ENCODE peak calls at places on chromosomes 7 and 10, in eight cellular contexts. Z is uterus, A is colonic mucosa, L is NCI-H1105 treated with DMSO at 0.1 percent for 48 hours, F is cerebellar cortex, O is ovary, W is NCI-H82, V is AG08395. J is an unnamed sample.

GRCh38 chr7:73899731-73900142 is 38.8 kb downstream of the TMEM270 start:
- DNase-seq in Z (peak), A (peak), L (no peak), F (no peak), O (no peak), W (no peak), V (peak), J (peak)

GRCh38 chr10:546971-547590 is 142.4 kb downstream of the DIP2C start:
- DNase-seq in Z (no peak), A (no peak), L (no peak), F (no peak), O (no peak), W (no peak), V (no peak), J (no peak)

GRCh38 chr7:18407385-18407784 is 88.2 kb upstream of the HDAC9 start:
- DNase-seq in Z (no peak), A (no peak), L (no peak), F (no peak), O (no peak), W (no peak), V (no peak), J (no peak)

GRCh38 chr7:36036590-36036989 is 116.5 kb upstream of the EEPD1 start:
- DNase-seq in Z (no peak), A (no peak), L (no peak), F (no peak), O (no peak), W (no peak), V (no peak), J (no peak)

GRCh38 chr7:27586825-27587224 is 75.9 kb downstream of the HIBADH start:
- DNase-seq in Z (no peak), A (peak), L (peak), F (no peak), O (no peak), W (peak), V (peak), J (no peak)

GRCh38 chr7:41911792-41912191 is 208.9 kb upstream of the INHBA start:
- DNase-seq in Z (no peak), A (no peak), L (no peak), F (no peak), O (no peak), W (no peak), V (peak), J (no peak)

GRCh38 chr7:20260219-20260618 is 43.0 kb upstream of the MACC1 start:
- DNase-seq in Z (no peak), A (no peak), L (no peak), F (peak), O (no peak), W (no peak), V (peak), J (no peak)

GRCh38 chr7:7212612-7213011 is 30.3 kb downstream of the C1GALT1 start:
- DNase-seq in Z (no peak), A (no peak), L (no peak), F (no peak), O (no peak), W (no peak), V (no peak), J (no peak)

GRCh38 chr7:114787556-114787955 is 134.3 kb upstream of the MDFIC start:
- DNase-seq in Z (no peak), A (no peak), L (no peak), F (no peak), O (no peak), W (no peak), V (no peak), J (no peak)

GRCh38 chr7:26198133-26198780 is 2.3 kb downstream of the HNRNPA2B1 start:
- DNase-seq in Z (no peak), A (peak), L (peak), F (no peak), O (no peak), W (no peak), V (no peak), J (no peak)

GRCh38 chr7:44217133-44217714 is 16.4 kb downstream of the YKT6 start:
- DNase-seq in Z (no peak), A (no peak), L (no peak), F (no peak), O (no peak), W (no peak), V (no peak), J (no peak)

GRCh38 chr10:71116426-71116825 is 95.9 kb upstream of the UNC5B start:
- DNase-seq in Z (no peak), A (no peak), L (no peak), F (no peak), O (no peak), W (no peak), V (no peak), J (no peak)

GRCh38 chr10:5943536-5943935 is 33.8 kb downstream of the IL15RA start:
- DNase-seq in Z (peak), A (no peak), L (peak), F (no peak), O (peak), W (no peak), V (peak), J (no peak)

GRCh38 chr10:52004342-52004949 is 305.1 kb upstream of the CSTF2T start:
- DNase-seq in Z (no peak), A (no peak), L (no peak), F (peak), O (no peak), W (peak), V (peak), J (no peak)

GRCh38 chr7:113404245-113404644 is 285.9 kb upstream of the SMIM30 start:
- DNase-seq in Z (no peak), A (no peak), L (no peak), F (no peak), O (no peak), W (peak), V (no peak), J (no peak)

GRCh38 chr10:97820305-97820704 is 29.3 kb upstream of the GOLGA7B start:
- DNase-seq in Z (no peak), A (no peak), L (no peak), F (no peak), O (no peak), W (no peak), V (no peak), J (no peak)

GRCh38 chr10:46284286-46285229 is 2.2 kb upstream of the ANTXRL start:
- DNase-seq in Z (peak), A (peak), L (peak), F (peak), O (peak), W (peak), V (peak), J (peak)

GRCh38 chr7:107528461-107528860 is 35.3 kb downstream of the COG5 start:
- DNase-seq in Z (no peak), A (no peak), L (no peak), F (no peak), O (no peak), W (no peak), V (peak), J (no peak)

GRCh38 chr10:16902606-16903005 is 85.4 kb upstream of the RSU1 start:
- DNase-seq in Z (no peak), A (no peak), L (no peak), F (no peak), O (no peak), W (no peak), V (no peak), J (no peak)

J was measured in Peyer's patch.